ENCODE peak calls at places on chromosomes 16 and 17, in nine cellular contexts. S is GM12892, W is WTC11, R is SK-N-SH, T is HFFc6, N is left cardiac atrium, L is right cardiac atrium, I is non-pigmented ciliary epithelial cell, D is stomach. O is an unnamed sample.

GRCh38 chr17:68033636-68034451 is 1.7 kb upstream of the KPNA2 start:
- DNase-seq in I (peak), N (no peak), S (no peak), W (peak), T (peak), L (no peak), R (peak), D (no peak), O (no peak)

GRCh38 chr16:21167929-21168602 is 9.6 kb downstream of the LDAF1 start:
- DNase-seq in I (no peak), S (no peak), D (no peak), T (no peak), N (no peak), L (no peak), R (no peak), W (no peak), O (no peak)

GRCh38 chr17:78883533-78884131 is 19.4 kb downstream of the CEP295NL start:
- DNase-seq in L (peak), R (peak), D (peak), S (no peak), W (no peak), I (peak), T (peak), N (peak), O (peak)

GRCh38 chr16:10362077-10362863 is 23.6 kb upstream of the ATF7IP2 start:
- DNase-seq in R (no peak), W (no peak), L (no peak), S (no peak), N (no peak), D (no peak), T (no peak), I (no peak), O (no peak)

GRCh38 chr17:156094-156621 is 18.8 kb downstream of the SCGB1C2 start:
- DNase-seq in S (no peak), D (no peak), W (no peak), N (peak), T (no peak), I (no peak), R (no peak), L (peak), O (peak)

GRCh38 chr16:30184430-30185140 is 1.2 kb downstream of the CORO1A start:
- DNase-seq in N (peak), W (no peak), R (peak), I (no peak), S (no peak), L (peak), T (no peak), D (peak), O (peak)

GRCh38 chr16:73015612-73016487 is 32.1 kb downstream of the ZFHX3 start:
- DNase-seq in N (no peak), S (no peak), D (peak), L (no peak), I (no peak), R (no peak), W (no peak), T (no peak), O (no peak)

GRCh38 chr16:52320930-52321439 is 226.0 kb downstream of the TOX3 start:
- DNase-seq in S (no peak), T (no peak), R (no peak), N (no peak), L (no peak), D (no peak), W (no peak), I (no peak), O (no peak)

GRCh38 chr17:77473615-77474226 is 333.0 kb downstream of the SEC14L1 start:
- DNase-seq in W (no peak), S (no peak), D (no peak), R (no peak), T (no peak), N (no peak), I (no peak), L (no peak), O (no peak)

GRCh38 chr16:10466313-10466712 is 80.5 kb downstream of the ATF7IP2 start:
- DNase-seq in N (no peak), S (no peak), D (no peak), L (no peak), W (no peak), T (no peak), R (no peak), I (no peak), O (no peak)

GRCh38 chr16:69233124-69233523 is 46.2 kb downstream of the SNTB2 start:
- DNase-seq in R (peak), T (no peak), N (no peak), S (no peak), W (no peak), I (no peak), L (no peak), D (no peak), O (no peak)

GRCh38 chr16:62615526-62615925 is 579.3 kb upstream of the CDH8 start:
- DNase-seq in D (no peak), R (no peak), N (no peak), T (no peak), W (no peak), S (no peak), I (no peak), L (no peak), O (no peak)

O was measured in Right ventricle myocardium superior.